ENCODE peak calls at places on chromosome 19, in six cellular contexts. One of them, this sample, is unnamed.

GRCh38 chr19:4430760-4431159 is 26.8 kb downstream of the UBXN6 start:
- DNase-seq in HepG2: no peak
- DNase-seq in body of pancreas: no peak
- DNase-seq in fibroblast of pulmonary artery: no peak
- DNase-seq in AG10803: no peak
- DNase-seq in HFF-Myc: no peak
- DNase-seq in this sample: no peak

GRCh38 chr19:30672926-30673325 is 300.7 kb downstream of the ZNF536 start:
- DNase-seq in fibroblast of pulmonary artery: no peak
- DNase-seq in HFF-Myc: no peak
- DNase-seq in AG10803: no peak
- DNase-seq in HepG2: no peak
- DNase-seq in body of pancreas: no peak
- DNase-seq in this sample: no peak

GRCh38 chr19:6738726-6739389 is 622 bp upstream of the TRIP10 start:
- DNase-seq in HFF-Myc: peak; percentile 77
- DNase-seq in AG10803: no peak
- DNase-seq in fibroblast of pulmonary artery: peak; percentile 39
- DNase-seq in HepG2: no peak
- DNase-seq in body of pancreas: peak; percentile 63
- DNase-seq in this sample: peak; percentile 55

GRCh38 chr19:49835562-49835961 is 15.4 kb upstream of the PTOV1 start:
- DNase-seq in HepG2: no peak
- DNase-seq in HFF-Myc: no peak
- DNase-seq in fibroblast of pulmonary artery: no peak
- DNase-seq in AG10803: no peak
- DNase-seq in body of pancreas: no peak
- DNase-seq in this sample: no peak

GRCh38 chr19:48443262-48443661 is 2.5 kb upstream of the GRWD1 start:
- DNase-seq in fibroblast of pulmonary artery: no peak
- DNase-seq in HepG2: no peak
- DNase-seq in AG10803: no peak
- DNase-seq in body of pancreas: peak; percentile 41
- DNase-seq in HFF-Myc: no peak
- DNase-seq in this sample: no peak

GRCh38 chr19:19774354-19775033 is 41.6 kb upstream of the ZNF14 start:
- DNase-seq in HFF-Myc: no peak
- DNase-seq in HepG2: no peak
- DNase-seq in AG10803: no peak
- DNase-seq in fibroblast of pulmonary artery: no peak
- DNase-seq in body of pancreas: no peak
- DNase-seq in this sample: no peak

GRCh38 chr19:39824143-39825092 is 9.5 kb downstream of the DYRK1B start:
- DNase-seq in body of pancreas: peak; percentile 92
- DNase-seq in HFF-Myc: no peak
- DNase-seq in AG10803: peak; percentile 90
- DNase-seq in HepG2: peak; percentile 77
- DNase-seq in fibroblast of pulmonary artery: peak; percentile 94
- DNase-seq in this sample: peak; percentile 94

GRCh38 chr19:16778796-16779411 is 50.3 kb upstream of the SIN3B start:
- DNase-seq in HFF-Myc: peak; percentile 30
- DNase-seq in AG10803: peak; percentile 59
- DNase-seq in body of pancreas: no peak
- DNase-seq in HepG2: peak; percentile 40
- DNase-seq in fibroblast of pulmonary artery: peak; percentile 72
- DNase-seq in this sample: peak; percentile 65

GRCh38 chr19:47631681-47632446 is 22.9 kb downstream of the BICRA start:
- DNase-seq in body of pancreas: no peak
- DNase-seq in HFF-Myc: no peak
- DNase-seq in HepG2: no peak
- DNase-seq in AG10803: peak; percentile 63
- DNase-seq in fibroblast of pulmonary artery: no peak
- DNase-seq in this sample: peak; percentile 35

GRCh38 chr19:48102870-48103751 is 7.5 kb downstream of the PLA2G4C start:
- DNase-seq in AG10803: peak; percentile 52
- DNase-seq in body of pancreas: no peak
- DNase-seq in HepG2: peak; percentile 53
- DNase-seq in fibroblast of pulmonary artery: peak; percentile 68
- DNase-seq in HFF-Myc: no peak
- DNase-seq in this sample: peak; percentile 60

GRCh38 chr19:46298477-46299003 is 1.7 kb downstream of the HIF3A start:
- DNase-seq in body of pancreas: no peak
- DNase-seq in HepG2: no peak
- DNase-seq in fibroblast of pulmonary artery: no peak
- DNase-seq in HFF-Myc: no peak
- DNase-seq in AG10803: no peak
- DNase-seq in this sample: no peak

GRCh38 chr19:58227964-58228583 is 640 bp upstream of the ZNF544 start:
- DNase-seq in body of pancreas: no peak
- DNase-seq in HepG2: no peak
- DNase-seq in fibroblast of pulmonary artery: no peak
- DNase-seq in HFF-Myc: no peak
- DNase-seq in AG10803: no peak
- DNase-seq in this sample: no peak

GRCh38 chr19:23528376-23528775 is 133.1 kb upstream of the ZNF91 start:
- DNase-seq in body of pancreas: no peak
- DNase-seq in HepG2: no peak
- DNase-seq in fibroblast of pulmonary artery: no peak
- DNase-seq in HFF-Myc: no peak
- DNase-seq in AG10803: no peak
- DNase-seq in this sample: no peak

GRCh38 chr19:14761607-14762006 is 16.8 kb downstream of the ADGRE2 start:
- DNase-seq in body of pancreas: no peak
- DNase-seq in AG10803: no peak
- DNase-seq in fibroblast of pulmonary artery: no peak
- DNase-seq in HFF-Myc: no peak
- DNase-seq in HepG2: no peak
- DNase-seq in this sample: no peak

GRCh38 chr19:46697142-46697960 is 19.6 kb downstream of the PRKD2 start:
- DNase-seq in body of pancreas: peak; percentile 85
- DNase-seq in HepG2: no peak
- DNase-seq in fibroblast of pulmonary artery: peak; percentile 53
- DNase-seq in HFF-Myc: no peak
- DNase-seq in AG10803: peak; percentile 70
- DNase-seq in this sample: peak; percentile 67

GRCh38 chr19:13098291-13099072 is 4.2 kb downstream of the LYL1 start:
- DNase-seq in HepG2: no peak
- DNase-seq in HFF-Myc: no peak
- DNase-seq in fibroblast of pulmonary artery: peak; percentile 40
- DNase-seq in body of pancreas: no peak
- DNase-seq in AG10803: peak; percentile 78
- DNase-seq in this sample: peak; percentile 65

GRCh38 chr19:52585101-52585500 is 15.0 kb downstream of the ZNF701 start:
- DNase-seq in AG10803: no peak
- DNase-seq in HepG2: no peak
- DNase-seq in HFF-Myc: no peak
- DNase-seq in fibroblast of pulmonary artery: no peak
- DNase-seq in body of pancreas: no peak
- DNase-seq in this sample: no peak

GRCh38 chr19:52585604-52586003 is 15.5 kb downstream of the ZNF701 start:
- DNase-seq in HepG2: no peak
- DNase-seq in fibroblast of pulmonary artery: no peak
- DNase-seq in AG10803: no peak
- DNase-seq in body of pancreas: no peak
- DNase-seq in HFF-Myc: no peak
- DNase-seq in this sample: no peak

GRCh38 chr19:52592301-52592700 is 22.2 kb downstream of the ZNF701 start:
- DNase-seq in HepG2: no peak
- DNase-seq in AG10803: no peak
- DNase-seq in HFF-Myc: no peak
- DNase-seq in fibroblast of pulmonary artery: no peak
- DNase-seq in body of pancreas: no peak
- DNase-seq in this sample: no peak

DNA sequence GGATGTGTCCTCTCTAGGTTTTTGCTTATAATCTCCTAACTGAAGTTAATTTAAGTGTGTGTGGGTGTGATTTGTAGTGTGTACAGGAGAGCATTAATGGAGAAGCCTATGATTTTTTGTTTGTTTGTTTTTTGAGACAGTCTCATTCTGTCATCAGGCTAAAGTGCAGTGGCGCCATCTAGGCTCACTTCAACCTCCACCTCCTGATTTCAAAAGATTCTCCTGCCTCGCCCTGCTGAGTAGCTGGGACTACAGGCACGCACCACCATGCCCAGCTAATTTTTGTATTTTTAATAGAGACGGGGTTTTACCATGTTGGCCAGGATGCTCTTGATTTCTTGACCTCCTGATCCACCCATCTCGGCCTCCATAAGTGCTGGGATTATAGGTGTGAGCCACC is 20.6 kb downstream of the ZNF701 start:
- DNase-seq in HepG2: no peak
- DNase-seq in body of pancreas: no peak
- DNase-seq in fibroblast of pulmonary artery: no peak
- DNase-seq in AG10803: no peak
- DNase-seq in HFF-Myc: no peak
- DNase-seq in this sample: no peak
- TF ChIP-seq CTCF in HepG2: peak; percentile 24
- TF ChIP-seq CTCF in body of pancreas: no peak
- TF ChIP-seq CTCF in fibroblast of pulmonary artery: no peak
- TF ChIP-seq CTCF in AG10803: no peak
- TF ChIP-seq CTCF in HFF-Myc: peak; percentile 3
- TF ChIP-seq CTCF in this sample: no peak

GRCh38 chr19:55087542-55087935 is 11.9 kb downstream of the EPS8L1 start:
- DNase-seq in HepG2: no peak
- DNase-seq in fibroblast of pulmonary artery: peak; percentile 26
- DNase-seq in HFF-Myc: no peak
- DNase-seq in AG10803: peak; percentile 26
- DNase-seq in body of pancreas: no peak
- DNase-seq in this sample: peak; percentile 36

GRCh38 chr19:55089279-55089944 is 13.7 kb downstream of the EPS8L1 start:
- DNase-seq in fibroblast of pulmonary artery: no peak
- DNase-seq in HFF-Myc: no peak
- DNase-seq in AG10803: no peak
- DNase-seq in HepG2: no peak
- DNase-seq in body of pancreas: no peak
- DNase-seq in this sample: no peak

GRCh38 chr19:55086730-55087541 is 11.3 kb downstream of the EPS8L1 start:
- DNase-seq in AG10803: peak; percentile 87
- DNase-seq in body of pancreas: peak; percentile 70
- DNase-seq in fibroblast of pulmonary artery: peak; percentile 95
- DNase-seq in HepG2: no peak
- DNase-seq in HFF-Myc: peak; percentile 70
- DNase-seq in this sample: peak; percentile 96

GRCh38 chr19:55088543-55089265 is 13.0 kb downstream of the EPS8L1 start:
- DNase-seq in HFF-Myc: no peak
- DNase-seq in fibroblast of pulmonary artery: peak; percentile 66
- DNase-seq in HepG2: peak; percentile 59
- DNase-seq in AG10803: peak; percentile 38
- DNase-seq in body of pancreas: peak; percentile 78
- DNase-seq in this sample: peak; percentile 73

DNA sequence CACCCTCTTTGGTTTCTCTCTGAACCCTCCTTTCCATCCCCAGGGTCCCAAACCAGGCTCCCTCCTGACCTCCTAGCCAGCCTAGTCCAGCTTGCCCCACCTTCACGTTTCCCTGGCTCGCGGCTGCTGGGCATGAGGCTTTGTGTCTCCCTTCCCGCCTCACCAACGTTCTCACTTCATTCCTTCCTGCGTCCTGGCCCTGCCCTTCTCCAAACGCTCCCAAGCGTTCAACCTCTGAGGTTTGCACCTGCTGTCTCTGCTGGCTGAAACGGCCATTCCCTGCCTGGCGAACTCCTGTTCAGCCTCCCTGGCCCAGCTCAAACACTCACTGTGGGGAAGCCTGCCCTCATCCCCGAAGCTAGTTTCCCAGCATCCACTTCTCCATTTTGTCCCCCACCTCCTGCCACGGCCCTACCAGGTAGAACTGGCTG is 12.4 kb downstream of the EPS8L1 start:
- DNase-seq in HepG2: no peak
- DNase-seq in HFF-Myc: no peak
- DNase-seq in AG10803: no peak
- DNase-seq in body of pancreas: no peak
- DNase-seq in fibroblast of pulmonary artery: no peak
- DNase-seq in this sample: no peak
- H3K4me3 ChIP-seq in HepG2: no peak overlapping the region
- H3K4me3 ChIP-seq in HFF-Myc: no peak overlapping the region
- H3K4me3 ChIP-seq in AG10803: peak overlapping the region; percentile 66
- H3K4me3 ChIP-seq in body of pancreas: no peak overlapping the region
- H3K4me3 ChIP-seq in fibroblast of pulmonary artery: no peak overlapping the region
- H3K4me3 ChIP-seq in this sample: peak overlapping the region; percentile 54

GRCh38 chr19:56372281-56372680 is 21.1 kb downstream of the ZNF582 start:
- DNase-seq in AG10803: no peak
- DNase-seq in HepG2: no peak
- DNase-seq in body of pancreas: no peak
- DNase-seq in fibroblast of pulmonary artery: no peak
- DNase-seq in HFF-Myc: no peak
- DNase-seq in this sample: no peak

GRCh38 chr19:56369886-56370676 is 23.3 kb downstream of the ZNF582 start:
- DNase-seq in AG10803: no peak
- DNase-seq in fibroblast of pulmonary artery: no peak
- DNase-seq in HFF-Myc: no peak
- DNase-seq in HepG2: no peak
- DNase-seq in body of pancreas: no peak
- DNase-seq in this sample: no peak

GRCh38 chr19:56367829-56368711 is 25.3 kb downstream of the ZNF582 start:
- DNase-seq in AG10803: peak; percentile 90
- DNase-seq in HepG2: peak; percentile 93
- DNase-seq in HFF-Myc: peak; percentile 60
- DNase-seq in fibroblast of pulmonary artery: peak; percentile 98
- DNase-seq in body of pancreas: peak; percentile 86
- DNase-seq in this sample: peak; percentile 97
- TF ChIP-seq CTCF in AG10803: peak; percentile 12
- TF ChIP-seq CTCF in HepG2: no peak
- TF ChIP-seq CTCF in HFF-Myc: no peak
- TF ChIP-seq CTCF in fibroblast of pulmonary artery: no peak
- TF ChIP-seq CTCF in body of pancreas: peak; percentile 30
- TF ChIP-seq CTCF in this sample: no peak

GRCh38 chr19:3142292-3142670 is 6.4 kb downstream of the GNA15 start:
- DNase-seq in HepG2: no peak
- DNase-seq in body of pancreas: no peak
- DNase-seq in fibroblast of pulmonary artery: peak; percentile 88
- DNase-seq in AG10803: peak; percentile 90
- DNase-seq in HFF-Myc: no peak
- DNase-seq in this sample: peak; percentile 79
- H3K4me3 ChIP-seq in HepG2: no peak overlapping the region
- H3K4me3 ChIP-seq in body of pancreas: no peak overlapping the region
- H3K4me3 ChIP-seq in fibroblast of pulmonary artery: no peak overlapping the region
- H3K4me3 ChIP-seq in AG10803: no peak overlapping the region
- H3K4me3 ChIP-seq in HFF-Myc: no peak overlapping the region
- H3K4me3 ChIP-seq in this sample: no peak overlapping the region

This sample was measured in cardiac fibroblast.